ENCODE peak calls at places on chromosomes 4 and X, in ten cellular contexts. H is OCI-LY7, G is fibroblast of lung, Q is left lung, C is fibroblast of the aortic adventitia, F is MM.1S, P is astrocyte, B is choroid plexus epithelial cell, U is upper lobe of left lung, I is lower lobe of right lung. M is an unnamed sample.

GRCh38 chr4:148292596-148293175 is 149.5 kb downstream of the NR3C2 start:
- DNase-seq in H (no peak), G (no peak), Q (no peak), C (no peak), F (no peak), P (no peak), B (no peak), U (no peak), I (no peak), M (no peak)

GRCh38 chr4:81039351-81040174 is 9.1 kb downstream of the BMP3 start:
- DNase-seq in H (peak; percentile 85), G (no peak), Q (no peak), C (peak; percentile 11), F (no peak), P (no peak), B (peak; percentile 19), U (peak; percentile 77), I (peak; percentile 52), M (no peak)

GRCh38 chr4:2935762-2936743 is 27.2 kb downstream of the NOP14 start:
- DNase-seq in H (peak; percentile 26), G (no peak), Q (no peak), C (peak; percentile 25), F (no peak), P (peak; percentile 77), B (peak; percentile 58), U (peak; percentile 24), I (no peak), M (peak; percentile 87)

GRCh38 chr4:86329431-86329830 is 30.4 kb downstream of the MAPK10 start:
- DNase-seq in H (no peak), G (no peak), Q (no peak), C (no peak), F (no peak), P (no peak), B (no peak), U (no peak), I (no peak), M (no peak)

GRCh38 chrX:69016220-69016941 is 148.9 kb downstream of the PJA1 start:
- DNase-seq in H (no peak), G (no peak), Q (no peak), C (no peak), F (no peak), P (no peak), B (no peak), U (no peak), I (no peak), M (no peak)

GRCh38 chr4:78923459-78924312 is 15.6 kb downstream of the PAQR3 start:
- DNase-seq in H (peak; percentile 15), G (no peak), Q (no peak), C (no peak), F (no peak), P (no peak), B (peak; percentile 20), U (no peak), I (no peak), M (peak; percentile 25)

GRCh38 chr4:7800996-7801395 is 138.7 kb downstream of the AFAP1 start:
- DNase-seq in H (no peak), G (no peak), Q (no peak), C (no peak), F (no peak), P (no peak), B (no peak), U (no peak), I (no peak), M (no peak)

GRCh38 chrX:106284431-106285025 is 116.4 kb downstream of the PWWP3B start:
- DNase-seq in H (no peak), G (no peak), Q (no peak), C (no peak), F (no peak), P (no peak), B (no peak), U (no peak), I (no peak), M (no peak)

GRCh38 chr4:27360651-27361347 is 500.2 kb downstream of the STIM2 start:
- DNase-seq in H (no peak), G (no peak), Q (no peak), C (peak; percentile 91), F (no peak), P (peak; percentile 84), B (peak; percentile 15), U (no peak), I (no peak), M (peak; percentile 50)

GRCh38 chr4:183765121-183765990 is 106.3 kb downstream of the TRAPPC11 start:
- DNase-seq in H (no peak), G (no peak), Q (no peak), C (no peak), F (no peak), P (no peak), B (no peak), U (peak; percentile 28), I (no peak), M (no peak)

GRCh38 chr4:164287173-164287572 is 466.8 kb upstream of the SMIM31 start:
- DNase-seq in H (no peak), G (no peak), Q (no peak), C (no peak), F (no peak), P (no peak), B (no peak), U (no peak), I (no peak), M (no peak)

GRCh38 chrX:153906126-153906917 is 1.8 kb downstream of the AVPR2 start:
- DNase-seq in H (no peak), G (no peak), Q (peak; percentile 8), C (no peak), F (no peak), P (no peak), B (no peak), U (no peak), I (no peak), M (no peak)

GRCh38 chrX:102765217-102765616 is 44.7 kb downstream of the GPRASP3 start:
- DNase-seq in H (no peak), G (peak; percentile 87), Q (no peak), C (peak; percentile 88), F (no peak), P (peak; percentile 65), B (peak; percentile 19), U (no peak), I (no peak), M (peak; percentile 58)

GRCh38 chr4:108783666-108784463 is 21.0 kb upstream of the ETNPPL start:
- DNase-seq in H (peak; percentile 2), G (peak; percentile 4), Q (no peak), C (peak; percentile 37), F (peak; percentile 30), P (no peak), B (peak; percentile 39), U (no peak), I (no peak), M (no peak)

GRCh38 chr4:111230265-111230664 is 607.4 kb upstream of the PITX2 start:
- DNase-seq in H (no peak), G (no peak), Q (no peak), C (no peak), F (no peak), P (peak; percentile 22), B (no peak), U (no peak), I (no peak), M (peak; percentile 34)

GRCh38 chrX:79366888-79367749 is at the start of gene ITM2A:
- DNase-seq in H (no peak), G (no peak), Q (peak; percentile 53), C (no peak), F (peak; percentile 51), P (no peak), B (peak; percentile 13), U (peak; percentile 23), I (peak; percentile 45), M (no peak)

GRCh38 chr4:123478859-123479345 is 82.3 kb downstream of the SPRY1 start:
- DNase-seq in H (peak; percentile 78), G (peak; percentile 56), Q (no peak), C (peak; percentile 6), F (no peak), P (peak; percentile 64), B (peak; percentile 87), U (peak; percentile 82), I (peak; percentile 70), M (peak; percentile 89)

GRCh38 chr4:158856852-158857251 is 88.0 kb downstream of the FNIP2 start:
- DNase-seq in H (peak; percentile 48), G (peak; percentile 77), Q (no peak), C (peak; percentile 76), F (peak; percentile 35), P (peak; percentile 38), B (peak; percentile 80), U (no peak), I (no peak), M (peak; percentile 66)
- TF ChIP-seq CTCF in H (peak; percentile 85), G (peak; percentile 49), Q (peak; percentile 33), C (peak; percentile 60), F (peak; percentile 58), P (peak; percentile 65), B (peak; percentile 61), U (peak; percentile 36), I (peak; percentile 53), M (peak; percentile 67)

GRCh38 chrX:100072286-100072685 is 337.8 kb downstream of the PCDH19 start:
- DNase-seq in H (no peak), G (no peak), Q (no peak), C (peak; percentile 46), F (no peak), P (no peak), B (no peak), U (no peak), I (no peak), M (no peak)

GRCh38 chrX:100076031-100076430 is 334.0 kb downstream of the PCDH19 start:
- DNase-seq in H (no peak), G (no peak), Q (no peak), C (no peak), F (no peak), P (no peak), B (no peak), U (no peak), I (no peak), M (no peak)

DNA sequence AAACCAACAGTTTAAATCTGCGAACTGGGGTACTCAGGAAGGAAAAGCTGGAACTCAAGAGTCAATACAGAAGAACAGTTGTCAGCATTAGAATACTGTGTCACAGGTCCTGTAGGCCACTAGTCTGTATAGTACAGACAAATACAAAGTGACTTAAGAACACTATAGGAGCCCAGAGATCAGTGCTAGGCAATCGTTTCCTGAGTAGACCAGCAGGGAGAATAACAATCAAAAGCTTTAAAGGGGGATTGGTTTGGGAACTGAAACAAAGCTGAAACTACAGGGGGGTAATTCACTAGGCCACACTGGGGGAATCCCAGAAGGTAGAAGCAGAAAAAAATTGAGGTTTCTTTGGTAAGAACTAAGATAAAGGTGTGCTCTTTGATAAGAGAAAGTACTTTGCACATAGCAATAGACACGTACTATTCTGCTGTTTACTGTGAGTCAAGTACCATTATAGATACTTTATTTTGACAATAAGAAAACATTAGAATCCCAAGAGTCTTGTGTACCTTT is 339.7 kb downstream of the PCDH19 start:
- DNase-seq in H (no peak), G (no peak), Q (no peak), C (no peak), F (peak; percentile 7), P (no peak), B (no peak), U (no peak), I (no peak), M (no peak)
- H3K4me3 ChIP-seq in H (no peak overlapping the region), G (no peak overlapping the region), Q (no peak overlapping the region), C (no peak overlapping the region), F (no peak overlapping the region), P (no peak overlapping the region), B (no peak overlapping the region), U (no peak overlapping the region), I (no peak overlapping the region), M (no peak overlapping the region)

GRCh38 chr4:153038493-153039311 is 102.6 kb downstream of the FHDC1 start:
- DNase-seq in H (no peak), G (no peak), Q (no peak), C (no peak), F (no peak), P (no peak), B (no peak), U (no peak), I (no peak), M (no peak)
- TF ChIP-seq CTCF in H (no peak), G (no peak), Q (no peak), C (no peak), F (no peak), P (no peak), B (no peak), U (no peak), I (no peak), M (no peak)

GRCh38 chr4:20017439-20017838 is 234.3 kb upstream of the SLIT2 start:
- DNase-seq in H (no peak), G (no peak), Q (no peak), C (no peak), F (no peak), P (no peak), B (peak; percentile 4), U (no peak), I (no peak), M (no peak)
- H3K4me3 ChIP-seq in H (no peak overlapping the region), G (no peak overlapping the region), Q (no peak overlapping the region), C (no peak overlapping the region), F (no peak overlapping the region), P (no peak overlapping the region), B (no peak overlapping the region), U (no peak overlapping the region), I (no peak overlapping the region), M (no peak overlapping the region)

M was measured in fibroblast of villous mesenchyme.